ENCODE peak calls at places on chromosome 11, in six cellular contexts. U is cardiac muscle cell, D is Caco-2, G is osteoblast, E is MM.1S, F is upper lobe of right lung. O is an unnamed sample. For H3K4me1, the result is how much of the 10 kb centered on the place peaks cover.

GRCh38 chr11:44877908-44878459 is 72.7 kb downstream of the TP53I11 start:
- DNase-seq in U (peak), D (no peak), G (peak), E (no peak), F (no peak), O (no peak)

GRCh38 chr11:61971177-61972111 is 4.0 kb upstream of the FTH1 start:
- DNase-seq in U (peak), D (peak), G (peak), E (peak), F (peak), O (peak)

GRCh38 chr11:16278986-16279385 is 77.4 kb downstream of the SOX6 start:
- DNase-seq in U (no peak), D (no peak), G (no peak), E (no peak), F (no peak), O (no peak)

GRCh38 chr11:75437966-75438659 is 5.1 kb upstream of the KLHL35 start:
- DNase-seq in U (no peak), D (no peak), G (peak), E (no peak), F (no peak), O (no peak)

GRCh38 chr11:3669742-3670183 is 1.4 kb downstream of the CHRNA10 start:
- DNase-seq in U (no peak), D (no peak), G (no peak), E (no peak), F (no peak), O (no peak)

GRCh38 chr11:17760102-17761029 is 25.8 kb downstream of the KCNC1 start:
- DNase-seq in U (peak), D (peak), G (peak), E (peak), F (no peak), O (no peak)

GRCh38 chr11:1875093-1875785 is 16.5 kb downstream of the PRR33 start:
- DNase-seq in U (no peak), D (no peak), G (peak), E (no peak), F (no peak), O (peak)

GRCh38 chr11:107844041-107844440 is 14.5 kb downstream of the SLC35F2 start:
- DNase-seq in U (peak), D (no peak), G (no peak), E (no peak), F (no peak), O (no peak)

GRCh38 chr11:131483453-131483852 is 113.0 kb downstream of the NTM start:
- DNase-seq in U (no peak), D (no peak), G (no peak), E (no peak), F (no peak), O (no peak)

GRCh38 chr11:120184946-120185677 is 25.7 kb upstream of the OAF start:
- DNase-seq in U (peak), D (peak), G (peak), E (no peak), F (peak), O (peak)

GRCh38 chr11:70066136-70066520 is 12.0 kb upstream of the ANO1 start:
- DNase-seq in U (no peak), D (no peak), G (peak), E (no peak), F (no peak), O (no peak)

GRCh38 chr11:18392434-18393321 is 1.7 kb upstream of the LDHA start:
- DNase-seq in U (no peak), D (no peak), G (no peak), E (peak), F (no peak), O (no peak)

GRCh38 chr11:35677904-35678303 is 15.3 kb downstream of the TRIM44 start:
- DNase-seq in U (no peak), D (no peak), G (no peak), E (no peak), F (no peak), O (no peak)

GRCh38 chr11:97751952-97752351 is 1268.8 kb upstream of the CNTN5 start:
- DNase-seq in U (no peak), D (no peak), G (no peak), E (no peak), F (no peak), O (no peak)

GRCh38 chr11:36385121-36385530 is 89.0 kb downstream of the PRR5L start:
- DNase-seq in U (peak), D (no peak), G (no peak), E (no peak), F (no peak), O (no peak)

GRCh38 chr11:78351193-78351592 is 66.4 kb downstream of the GAB2 start:
- DNase-seq in U (no peak), D (no peak), G (no peak), E (no peak), F (no peak), O (no peak)

GRCh38 chr11:45658292-45658991 is 7.0 kb downstream of the CHST1 start:
- DNase-seq in U (peak), D (no peak), G (peak), E (no peak), F (peak), O (peak)

GRCh38 chr11:1705121-1706052 is 8.4 kb downstream of the KRTAP5-6 start:
- DNase-seq in U (no peak), D (peak), G (peak), E (no peak), F (no peak), O (peak)

GRCh38 chr11:10654211-10655150 is 39.1 kb downstream of the IRAG1 start:
- DNase-seq in U (peak), D (no peak), G (peak), E (peak), F (no peak), O (no peak)

GRCh38 chr11:34475656-34476055 is 36.9 kb downstream of the CAT start:
- DNase-seq in U (no peak), D (no peak), G (no peak), E (no peak), F (no peak), O (no peak)

GRCh38 chr11:123702137-123702536 is 39.3 kb downstream of the ZNF202 start:
- DNase-seq in U (peak), D (no peak), G (peak), E (no peak), F (no peak), O (no peak)

GRCh38 chr11:87917111-87917510 is 258.1 kb downstream of the RAB38 start:
- DNase-seq in U (no peak), D (no peak), G (no peak), E (no peak), F (no peak), O (no peak)

GRCh38 chr11:73139476-73140198 is 2.5 kb downstream of the FCHSD2 start:
- DNase-seq in U (peak), D (no peak), G (peak), E (no peak), F (no peak), O (no peak)

GRCh38 chr11:116070555-116070954 is 566.3 kb upstream of the CADM1 start:
- DNase-seq in U (no peak), D (no peak), G (no peak), E (no peak), F (no peak), O (no peak)

GRCh38 chr11:62542750-62543567 is 3.6 kb downstream of the AHNAK start:
- DNase-seq in U (peak), D (peak), G (peak), E (peak), F (peak), O (peak)

GRCh38 chr11:7367803-7368202 is 116.1 kb downstream of the SYT9 start:
- DNase-seq in U (no peak), D (no peak), G (no peak), E (no peak), F (no peak), O (no peak)

GRCh38 chr11:79189055-79189454 is 251.8 kb downstream of the TENM4 start:
- DNase-seq in U (no peak), D (no peak), G (no peak), E (no peak), F (no peak), O (no peak)

GRCh38 chr11:131710511-131710910 is 340.1 kb downstream of the NTM start:
- DNase-seq in U (no peak), D (no peak), G (peak), E (no peak), F (no peak), O (no peak)

GRCh38 chr11:128776434-128777284 is 82.8 kb downstream of the FLI1 start:
- DNase-seq in U (peak), D (peak), G (peak), E (peak), F (peak), O (peak)

GRCh38 chr11:110076388-110076965 is 16.7 kb upstream of the ZC3H12C start:
- DNase-seq in U (no peak), D (peak), G (no peak), E (no peak), F (no peak), O (no peak)

GRCh38 chr11:102187416-102188125 is 77.3 kb downstream of the YAP1 start:
- DNase-seq in U (peak), D (no peak), G (no peak), E (no peak), F (no peak), O (no peak)

GRCh38 chr11:102186836-102187235 is 76.6 kb downstream of the YAP1 start:
- DNase-seq in U (peak), D (peak), G (no peak), E (no peak), F (no peak), O (no peak)

GRCh38 chr11:102179366-102179765 is 69.1 kb downstream of the YAP1 start:
- DNase-seq in U (no peak), D (no peak), G (no peak), E (no peak), F (no peak), O (no peak)

DNA sequence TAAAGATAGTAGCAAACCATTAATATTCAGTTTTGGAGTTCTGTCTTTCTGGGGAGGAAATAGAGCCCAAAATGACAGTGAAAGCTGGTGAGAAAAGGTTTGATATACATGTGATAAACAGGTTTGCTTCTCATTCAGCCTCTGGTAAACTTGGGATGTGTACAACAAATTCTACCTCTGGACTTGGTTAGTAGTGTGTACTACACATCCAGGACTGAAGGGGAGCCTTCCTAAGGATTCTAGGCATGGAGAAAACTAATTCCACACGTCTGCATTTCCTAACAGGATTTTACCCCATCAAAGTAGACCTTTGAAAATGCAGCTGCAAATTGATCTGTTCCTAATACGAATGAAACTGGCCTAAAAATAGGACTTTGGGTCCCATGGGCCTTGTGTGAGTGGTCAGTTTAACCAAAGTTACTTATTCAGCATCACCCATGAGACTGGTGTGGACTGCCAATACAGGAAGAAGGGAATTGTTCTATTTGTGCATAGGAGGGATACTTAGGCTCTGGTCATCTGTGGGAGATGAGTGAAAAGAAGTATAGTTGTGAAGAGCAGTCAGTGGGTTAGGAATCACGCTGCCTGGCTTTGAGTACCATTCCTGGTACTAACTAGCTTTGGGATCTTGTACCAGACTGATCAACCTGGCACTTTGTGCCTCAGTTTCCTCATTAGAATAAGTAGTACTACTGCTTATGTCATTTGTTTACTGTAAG is 74.2 kb downstream of the YAP1 start:
- DNase-seq in U (no peak), D (no peak), G (no peak), E (no peak), F (no peak), O (no peak)
- H3K4me1 ChIP-seq in U (half or more), D (half or more), G (under half), E (under half), F (under half), O (under half)

GRCh38 chr11:27059431-27059830 is 18.8 kb downstream of the BBOX1 start:
- DNase-seq in U (no peak), D (no peak), G (no peak), E (no peak), F (no peak), O (no peak)
- H3K4me3 ChIP-seq in U (no peak), D (no peak), G (no peak), E (no peak), F (no peak), O (no peak)

GRCh38 chr11:94129505-94130335 is 1.1 kb downstream of the PANX1 start:
- DNase-seq in U (peak), D (no peak), G (no peak), E (no peak), F (no peak), O (no peak)
- H3K4me1 ChIP-seq in U (under half), D (under half), G (under half), E (under half), F (under half), O (under half)

DNA sequence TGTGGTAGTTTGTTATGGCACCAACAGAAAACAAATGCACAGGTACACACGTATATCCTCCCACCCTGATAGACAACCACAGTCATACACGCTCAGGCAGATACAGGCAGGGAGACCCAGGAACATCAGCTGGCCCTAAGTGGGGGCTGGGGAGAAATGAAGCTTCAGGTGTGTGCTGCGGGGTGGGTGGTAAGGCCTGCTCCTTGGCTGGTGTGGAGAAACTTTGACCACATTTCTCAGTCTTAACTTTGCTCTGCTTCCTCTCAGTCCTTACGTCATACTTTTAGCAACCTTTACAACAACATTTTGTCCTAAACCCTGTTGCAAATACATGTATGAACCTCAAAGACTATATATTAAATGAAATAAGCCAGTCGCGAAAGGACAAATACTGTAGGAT is 6.7 kb upstream of the ANAPC15 start:
- DNase-seq in U (no peak), D (no peak), G (no peak), E (no peak), F (no peak), O (no peak)
- H3K4me3 ChIP-seq in U (no peak), D (no peak), G (no peak), E (no peak), F (no peak), O (no peak)

GRCh38 chr11:69009441-69010211 is 3.4 kb downstream of the MRGPRF start:
- DNase-seq in U (no peak), D (no peak), G (peak), E (no peak), F (peak), O (peak)
- H3K4me1 ChIP-seq in U (half or more), D (half or more), G (half or more), E (under half), F (under half), O (under half)

DNA sequence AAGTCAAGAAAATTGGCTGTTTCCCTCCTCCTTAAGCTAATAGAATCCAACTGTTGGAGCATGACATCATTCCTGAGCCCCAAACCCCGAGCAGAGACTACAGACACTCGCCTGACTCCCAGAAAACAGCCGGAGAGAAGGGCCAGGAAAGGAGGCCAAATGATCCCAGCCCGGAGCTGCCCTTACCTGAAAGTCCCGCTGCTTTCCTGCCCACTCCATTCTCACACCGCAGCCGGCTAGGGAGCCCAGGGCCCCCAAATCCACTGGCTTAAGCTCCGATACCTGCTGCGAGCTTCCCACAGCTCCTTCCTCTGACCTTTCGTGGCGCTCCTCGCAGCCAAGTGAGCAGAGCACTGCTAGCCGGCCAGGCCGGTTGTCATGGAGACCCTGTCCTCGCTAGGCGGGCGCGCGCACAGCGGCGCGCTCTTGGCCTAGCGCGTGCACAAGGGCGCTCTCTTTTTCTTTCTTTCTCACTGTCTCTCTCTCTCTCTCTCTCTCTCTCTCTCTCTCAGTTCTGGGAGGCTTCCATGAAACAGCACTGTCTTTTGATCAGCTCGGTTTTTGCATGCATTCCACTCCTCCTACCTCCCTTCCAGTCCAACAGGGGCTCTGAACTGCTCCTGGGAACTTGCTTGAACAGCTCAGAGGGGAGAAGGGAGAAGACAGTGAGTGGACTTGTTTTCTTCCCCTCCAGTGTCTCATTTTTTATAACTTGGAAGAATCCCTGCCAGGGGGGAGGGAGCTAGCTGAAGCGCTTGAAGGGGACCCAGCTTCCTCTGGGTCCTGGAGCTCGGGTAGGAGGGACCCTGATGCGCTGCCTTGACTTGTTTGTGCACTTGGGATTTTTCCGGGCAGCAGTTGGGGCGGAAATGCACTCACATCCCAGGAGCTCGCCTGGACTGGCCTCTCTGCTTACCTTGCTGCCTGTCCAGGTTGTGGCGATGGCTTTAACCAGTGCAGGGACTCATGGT is 100.4 kb upstream of the AKIP1 start:
- DNase-seq in U (peak), D (no peak), G (peak), E (peak), F (peak), O (peak)
- H3K4me3 ChIP-seq in U (peak), D (no peak), G (peak), E (peak), F (peak), O (peak)

GRCh38 chr11:126874831-126875230 is 125.7 kb downstream of the KIRREL3 start:
- DNase-seq in U (no peak), D (no peak), G (no peak), E (no peak), F (no peak), O (no peak)
- H3K4me1 ChIP-seq in U (under half), D (under half), G (under half), E (under half), F (under half), O (under half)

DNA sequence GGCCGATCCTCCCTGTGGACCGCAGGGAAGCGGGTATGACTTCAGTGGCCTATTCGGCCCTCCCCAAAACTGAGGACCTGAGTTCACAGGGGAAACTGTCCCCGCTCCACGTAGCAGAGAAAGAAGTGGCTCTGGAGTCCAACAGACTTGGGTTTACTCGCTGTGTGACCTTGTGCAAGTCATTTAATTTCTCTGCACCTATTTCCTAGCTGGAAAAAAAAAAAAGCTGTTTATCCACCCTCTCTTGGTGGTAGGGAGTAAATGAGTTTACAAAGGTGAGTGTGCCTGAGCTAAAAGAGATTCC is 2.2 kb downstream of the SPON1 start:
- DNase-seq in U (no peak), D (no peak), G (no peak), E (no peak), F (no peak), O (no peak)
- H3K4me3 ChIP-seq in U (peak), D (no peak), G (no peak), E (no peak), F (peak), O (peak)

DNA sequence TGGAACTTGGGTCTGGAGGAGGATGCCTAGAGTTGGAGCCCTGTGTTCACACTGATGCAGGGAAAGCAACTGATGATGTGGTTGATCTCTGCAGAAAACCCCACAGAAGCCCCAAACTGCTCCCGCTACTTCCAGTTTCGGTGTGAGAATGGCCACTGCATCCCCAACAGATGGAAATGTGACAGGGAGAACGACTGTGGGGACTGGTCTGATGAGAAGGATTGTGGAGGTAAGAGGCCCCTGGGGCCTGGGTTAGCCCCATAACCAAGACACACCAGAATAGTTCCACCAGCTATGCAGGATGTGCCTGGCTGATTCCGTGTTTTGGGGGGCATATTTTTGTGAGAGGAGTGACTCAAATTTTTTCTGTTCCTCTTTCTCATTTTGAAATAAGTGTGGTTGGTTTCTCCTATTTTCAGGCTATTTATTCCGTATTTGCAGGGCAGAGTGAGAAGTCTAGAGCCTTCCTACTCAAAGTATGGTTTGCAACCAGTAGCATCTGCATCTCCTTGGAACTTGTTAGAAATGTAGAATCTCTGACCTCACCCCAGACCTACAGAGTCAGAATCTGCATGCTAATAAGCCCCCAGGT is 137.3 kb upstream of the SORL1-AS1 start:
- DNase-seq in U (no peak), D (no peak), G (no peak), E (no peak), F (no peak), O (no peak)
- H3K4me1 ChIP-seq in U (under half), D (under half), G (under half), E (under half), F (under half), O (under half)

GRCh38 chr11:112881461-112881860 is 79.8 kb upstream of the NCAM1 start:
- DNase-seq in U (peak), D (peak), G (no peak), E (no peak), F (peak), O (peak)
- H3K4me3 ChIP-seq in U (peak), D (peak), G (peak), E (no peak), F (peak), O (peak)

O was measured in kidney.